ENCODE peak calls at places on chromosomes 16 and 17, in five cellular contexts. One of them, this sample, is unnamed.
A peak's percentile ranks its signal among the peaks of the same experiment; 100 is the strongest.

GRCh38 chr16:1817716-1818115 is 8.9 kb downstream of the HAGH start:
- DNase-seq in neuronal stem cell: no peak
- DNase-seq in trophoblast cell: no peak
- DNase-seq in IMR-90: no peak
- DNase-seq in H9: no peak
- DNase-seq in this sample: no peak

GRCh38 chr16:50195276-50195675 is 42.2 kb downstream of the TENT4B start:
- DNase-seq in trophoblast cell: peak; percentile 41
- DNase-seq in IMR-90: peak; percentile 72
- DNase-seq in neuronal stem cell: no peak
- DNase-seq in H9: no peak
- DNase-seq in this sample: no peak

GRCh38 chr16:56450275-56450889 is 750 bp downstream of the NUDT21 start:
- DNase-seq in trophoblast cell: no peak
- DNase-seq in neuronal stem cell: no peak
- DNase-seq in H9: no peak
- DNase-seq in IMR-90: peak; percentile 14
- DNase-seq in this sample: peak; percentile 45

GRCh38 chr17:71071837-71072236 is 902.5 kb downstream of the KCNJ2 start:
- DNase-seq in neuronal stem cell: no peak
- DNase-seq in H9: no peak
- DNase-seq in IMR-90: peak; percentile 99
- DNase-seq in trophoblast cell: peak; percentile 60
- DNase-seq in this sample: peak; percentile 42

GRCh38 chr16:17416461-17417221 is 54.1 kb downstream of the XYLT1 start:
- DNase-seq in IMR-90: peak; percentile 38
- DNase-seq in H9: peak; percentile 56
- DNase-seq in trophoblast cell: peak; percentile 23
- DNase-seq in neuronal stem cell: no peak
- DNase-seq in this sample: peak; percentile 88

GRCh38 chr16:30141750-30142149 is 18.7 kb upstream of the MAPK3 start:
- DNase-seq in trophoblast cell: no peak
- DNase-seq in neuronal stem cell: no peak
- DNase-seq in H9: no peak
- DNase-seq in IMR-90: no peak
- DNase-seq in this sample: no peak

GRCh38 chr16:22424161-22424937 is 49.9 kb upstream of the CDR2 start:
- DNase-seq in IMR-90: no peak
- DNase-seq in trophoblast cell: no peak
- DNase-seq in neuronal stem cell: no peak
- DNase-seq in H9: no peak
- DNase-seq in this sample: no peak

GRCh38 chr16:49129935-49130334 is 151.7 kb downstream of the CBLN1 start:
- DNase-seq in IMR-90: no peak
- DNase-seq in H9: no peak
- DNase-seq in neuronal stem cell: no peak
- DNase-seq in trophoblast cell: no peak
- DNase-seq in this sample: no peak

GRCh38 chr17:28317965-28318758 is 838 bp upstream of the TMEM97 start:
- DNase-seq in neuronal stem cell: peak; percentile 42
- DNase-seq in H9: peak; percentile 54
- DNase-seq in IMR-90: no peak
- DNase-seq in trophoblast cell: peak; percentile 2
- DNase-seq in this sample: peak; percentile 40

GRCh38 chr16:4393243-4393606 is 21.6 kb downstream of the VASN start:
- DNase-seq in H9: no peak
- DNase-seq in IMR-90: no peak
- DNase-seq in trophoblast cell: peak; percentile 94
- DNase-seq in neuronal stem cell: no peak
- DNase-seq in this sample: no peak
- H2BK120ac ChIP-seq in H9: peak overlapping the region; percentile 93
- H2BK120ac ChIP-seq in IMR-90: peak overlapping the region; percentile 66
- H2BK120ac ChIP-seq in trophoblast cell: peak overlapping the region; percentile 89
- H2BK120ac ChIP-seq in neuronal stem cell: no peak overlapping the region
- H2BK120ac ChIP-seq in this sample: no peak overlapping the region

GRCh38 chr17:41494524-41494923 is 4.8 kb upstream of the KRT36 start:
- DNase-seq in IMR-90: peak; percentile 39
- DNase-seq in trophoblast cell: peak; percentile 40
- DNase-seq in H9: no peak
- DNase-seq in neuronal stem cell: no peak
- DNase-seq in this sample: peak; percentile 47
- H2AK5ac ChIP-seq in IMR-90: peak overlapping the region; percentile 97
- H2AK5ac ChIP-seq in trophoblast cell: no peak overlapping the region
- H2AK5ac ChIP-seq in H9: no peak overlapping the region
- H2AK5ac ChIP-seq in neuronal stem cell: no peak overlapping the region
- H2AK5ac ChIP-seq in this sample: no peak overlapping the region

DNA sequence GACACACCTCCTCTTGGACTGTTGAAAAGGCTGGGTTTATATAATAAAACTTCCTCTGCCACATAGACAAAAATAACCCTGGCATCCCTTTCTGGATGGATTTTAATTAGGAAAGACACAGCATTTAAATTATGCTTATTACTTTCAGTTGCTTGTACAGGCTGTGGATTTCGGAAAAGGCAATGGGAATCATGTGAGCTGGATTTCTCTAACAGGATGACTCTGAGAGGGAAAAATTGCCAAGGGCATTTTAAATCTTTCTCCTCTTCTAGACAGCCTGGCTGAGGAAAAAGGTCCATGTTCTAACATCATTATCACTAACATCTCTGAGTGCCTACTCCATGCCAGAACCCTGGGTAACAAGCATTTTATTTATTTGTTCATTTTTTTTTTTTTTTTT is 76.0 kb downstream of the HLF start:
- DNase-seq in trophoblast cell: no peak
- DNase-seq in H9: no peak
- DNase-seq in neuronal stem cell: no peak
- DNase-seq in IMR-90: no peak
- DNase-seq in this sample: no peak
- H2BK120ac ChIP-seq in trophoblast cell: no peak overlapping the region
- H2BK120ac ChIP-seq in H9: no peak overlapping the region
- H2BK120ac ChIP-seq in neuronal stem cell: no peak overlapping the region
- H2BK120ac ChIP-seq in IMR-90: no peak overlapping the region
- H2BK120ac ChIP-seq in this sample: no peak overlapping the region

DNA sequence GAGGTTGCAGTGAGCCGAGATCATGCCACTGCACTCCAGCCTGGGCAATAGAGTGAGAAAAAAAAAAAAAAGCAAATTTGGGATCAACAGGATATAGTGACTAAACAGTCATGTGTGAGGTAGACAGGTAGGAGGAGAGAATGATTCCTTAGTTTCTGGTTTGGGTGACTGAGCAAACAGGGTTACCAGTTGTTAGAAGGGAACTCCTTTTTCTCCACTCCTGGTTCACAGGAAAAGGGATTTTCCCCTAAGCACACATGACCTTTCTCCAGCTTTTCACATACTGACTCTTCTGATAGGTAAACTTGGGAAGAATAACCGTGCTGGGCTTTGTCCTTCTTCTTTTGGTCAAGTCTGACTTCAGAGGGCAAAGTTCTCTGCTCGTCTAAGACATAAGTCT is 17.3 kb upstream of the WSCD1 start:
- DNase-seq in IMR-90: no peak
- DNase-seq in trophoblast cell: no peak
- DNase-seq in neuronal stem cell: no peak
- DNase-seq in H9: no peak
- DNase-seq in this sample: no peak
- H2AK5ac ChIP-seq in IMR-90: no peak overlapping the region
- H2AK5ac ChIP-seq in trophoblast cell: no peak overlapping the region
- H2AK5ac ChIP-seq in neuronal stem cell: no peak overlapping the region
- H2AK5ac ChIP-seq in H9: no peak overlapping the region
- H2AK5ac ChIP-seq in this sample: no peak overlapping the region

This sample was measured in mesendoderm.